ENCODE peak calls at places on chromosomes 16 and 17, in six cellular contexts. Y is stimulated activated naive CD8-positive, alpha-beta T cell treated with anti-CD3 and anti-CD28 coated beads, Interleukin-15, Interleukin-2, amounts not matched to agents 100 U/mL and 50 U/mL, for 24 hours; P is activated T-cell treated with anti-CD3 and anti-CD28 coated beads, Interleukin-2, amount 50 U/mL, for 48 hours; U is hypothalamus; Q is left ventricle myocardium inferior; S is BJ. T is an unnamed sample.
A peak's percentile ranks its signal among the peaks of the same experiment; 100 is the strongest.

GRCh38 chr16:14194706-14195105 is 123.6 kb downstream of the MRTFB start:
- DNase-seq in Y (no peak), U (no peak), Q (no peak), P (no peak), S (no peak), T (no peak)

GRCh38 chr17:5921919-5922318 is 148.3 kb upstream of the WSCD1 start:
- DNase-seq in P (no peak), Y (no peak), S (no peak), U (no peak), Q (no peak), T (no peak)

GRCh38 chr16:74035816-74036215 is 260.8 kb upstream of the PSMD7 start:
- DNase-seq in P (no peak), Y (no peak), S (no peak), U (no peak), Q (no peak), T (no peak)

GRCh38 chr16:50901062-50901461 is 159.2 kb downstream of the CYLD start:
- DNase-seq in U (no peak), Y (no peak), P (no peak), S (no peak), Q (no peak), T (no peak)

GRCh38 chr17:71975998-71976649 is 144.7 kb upstream of the SOX9 start:
- DNase-seq in Q (peak; percentile 80), Y (no peak), P (no peak), U (peak; percentile 54), S (peak; percentile 86), T (peak; percentile 62)

GRCh38 chr17:74545456-74546230 is at the start of gene CD300C:
- DNase-seq in Q (peak; percentile 30), Y (no peak), S (no peak), P (no peak), U (peak; percentile 15), T (no peak)

GRCh38 chr16:59296002-59296401 is 561.9 kb upstream of the GOT2 start:
- DNase-seq in P (no peak), Y (no peak), Q (no peak), S (no peak), U (no peak), T (no peak)

GRCh38 chr17:61467416-61468262 is 15.4 kb downstream of the TBX4 start:
- DNase-seq in Y (no peak), S (no peak), Q (peak; percentile 44), U (no peak), P (no peak), T (no peak)

GRCh38 chr16:77043076-77043475 is 147.9 kb upstream of the MON1B start:
- DNase-seq in S (no peak), Y (no peak), P (no peak), Q (no peak), U (no peak), T (no peak)

GRCh38 chr17:42525221-42525620 is 10.8 kb upstream of the NAGLU start:
- DNase-seq in U (no peak), Q (no peak), Y (no peak), S (peak; percentile 59), P (no peak), T (no peak)

GRCh38 chr17:50329716-50330115 is 16.2 kb upstream of the XYLT2 start:
- DNase-seq in Y (no peak), Q (no peak), S (no peak), U (no peak), P (no peak), T (no peak)

GRCh38 chr17:4326112-4326511 is 40.4 kb downstream of the UBE2G1 start:
- DNase-seq in P (no peak), Q (no peak), Y (no peak), S (no peak), U (no peak), T (no peak)

GRCh38 chr17:36939059-36939943 is 2.0 kb downstream of the LHX1 start:
- DNase-seq in U (no peak), Q (no peak), S (no peak), P (peak; percentile 42), Y (no peak), T (no peak)

GRCh38 chr16:57045694-57046381 is 46.5 kb upstream of the CPNE2 start:
- DNase-seq in Y (peak; percentile 48), Q (peak; percentile 74), P (peak; percentile 53), U (peak; percentile 70), S (no peak), T (peak; percentile 39)

GRCh38 chr17:35726609-35727460 is 4.6 kb upstream of the RASL10B start:
- DNase-seq in S (peak; percentile 69), U (no peak), Y (no peak), P (no peak), Q (peak; percentile 54), T (no peak)

GRCh38 chr16:89945654-89946053 is 2.9 kb upstream of the DEF8 start:
- DNase-seq in Q (no peak), S (no peak), P (no peak), U (no peak), Y (no peak), T (no peak)

GRCh38 chr16:8541868-8542267 is 48.4 kb downstream of the TMEM114 start:
- DNase-seq in Q (no peak), U (no peak), S (no peak), P (no peak), Y (no peak), T (no peak)

GRCh38 chr16:46757339-46758050 is 9.4 kb upstream of the MYLK3 start:
- DNase-seq in Y (no peak), Q (peak; percentile 84), S (no peak), U (no peak), P (no peak), T (no peak)

GRCh38 chr16:82070656-82071369 is 35.8 kb downstream of the HSD17B2 start:
- DNase-seq in Y (no peak), U (no peak), Q (no peak), P (no peak), S (peak; percentile 30), T (no peak)

GRCh38 chr17:12402963-12403622 is 262.6 kb upstream of the MYOCD start:
- DNase-seq in Y (no peak), Q (no peak), U (no peak), S (peak; percentile 30), P (no peak), T (no peak)

GRCh38 chr17:56597495-56597990 is 4.0 kb downstream of the NOG start:
- DNase-seq in U (no peak), P (peak; percentile 29), Q (no peak), S (no peak), Y (peak; percentile 49), T (no peak)

GRCh38 chr17:66310528-66311148 is 8.2 kb downstream of the PRKCA start:
- DNase-seq in Y (peak; percentile 49), U (no peak), P (no peak), Q (no peak), S (no peak), T (no peak)

GRCh38 chr17:61710546-61710945 is 119.5 kb upstream of the NACA2 start:
- DNase-seq in Q (no peak), S (no peak), U (no peak), P (no peak), Y (no peak), T (no peak)

GRCh38 chr16:52114414-52114813 is 432.5 kb downstream of the TOX3 start:
- DNase-seq in Y (no peak), P (no peak), S (no peak), U (no peak), Q (no peak), T (no peak)

GRCh38 chr17:83036666-83037065 is 42.7 kb upstream of the METRNL start:
- DNase-seq in S (no peak), U (no peak), Y (no peak), P (no peak), Q (no peak), T (no peak)

GRCh38 chr16:31213342-31213741 is 577 bp upstream of the TRIM72 start:
- DNase-seq in Q (no peak), S (no peak), U (no peak), P (no peak), Y (no peak), T (no peak)

GRCh38 chr16:15536813-15537212 is 102.4 kb downstream of the BMERB1 start:
- DNase-seq in Y (no peak), Q (no peak), P (no peak), S (no peak), U (no peak), T (no peak)

GRCh38 chr16:67001726-67002125 is 13.3 kb downstream of the CES4A start:
- DNase-seq in P (no peak), Y (no peak), U (no peak), S (no peak), Q (no peak), T (no peak)

GRCh38 chr16:85416267-85417109 is 196.6 kb upstream of the GSE1 start:
- DNase-seq in S (no peak), U (no peak), Y (peak; percentile 87), Q (peak; percentile 60), P (peak; percentile 89), T (no peak)

GRCh38 chr16:3596101-3596861 is 15.1 kb downstream of the SLX4 start:
- DNase-seq in U (no peak), S (no peak), Y (no peak), Q (no peak), P (no peak), T (no peak)

GRCh38 chr16:89785523-89786155 is 30.8 kb downstream of the FANCA start:
- DNase-seq in P (no peak), S (no peak), U (no peak), Q (no peak), Y (no peak), T (no peak)

GRCh38 chr17:43734376-43734775 is 24.2 kb downstream of the SOST start:
- DNase-seq in P (no peak), Y (no peak), S (peak; percentile 48), U (no peak), Q (no peak), T (no peak)

GRCh38 chr16:23855010-23855409 is 19.2 kb downstream of the PRKCB start:
- DNase-seq in Q (no peak), Y (no peak), U (no peak), P (no peak), S (no peak), T (no peak)

GRCh38 chr16:66553223-66553622 is 847 bp downstream of the CKLF start:
- DNase-seq in Y (no peak), S (no peak), P (no peak), U (no peak), Q (no peak), T (no peak)

GRCh38 chr16:81688182-81688581 is 90.9 kb upstream of the PLCG2 start:
- DNase-seq in P (no peak), Y (peak; percentile 34), U (no peak), Q (no peak), S (no peak), T (no peak)